ENCODE peak calls at places on chromosomes 7 and 10, in five cellular contexts. I is H1, C is HCT116, T is HepG2, L is K562. Z is an unnamed sample.

GRCh38 chr7:1915326-1915725 is 245.2 kb downstream of the ELFN1 start:
- DNase-seq in I (no peak), C (no peak), T (no peak), L (no peak), Z (no peak)

GRCh38 chr10:8052344-8052969 is 2.0 kb upstream of the GATA3 start:
- DNase-seq in I (no peak), C (no peak), T (no peak), L (no peak), Z (no peak)

GRCh38 chr7:100974021-100974420 is 4.7 kb downstream of the MUC12 start:
- DNase-seq in I (no peak), C (no peak), T (no peak), L (no peak), Z (no peak)

GRCh38 chr10:11011966-11012365 is 5.7 kb upstream of the CELF2 start:
- DNase-seq in I (no peak), C (no peak), T (no peak), L (no peak), Z (no peak)

GRCh38 chr10:128092454-128092853 is 33.8 kb downstream of the MKI67 start:
- DNase-seq in I (no peak), C (no peak), T (no peak), L (no peak), Z (no peak)

GRCh38 chr10:83076443-83076842 is 1062.9 kb upstream of the GHITM start:
- DNase-seq in I (no peak), C (no peak), T (no peak), L (no peak), Z (no peak)

GRCh38 chr10:67127441-67127840 is 201.6 kb downstream of the LRRTM3 start:
- DNase-seq in I (no peak), C (no peak), T (no peak), L (no peak), Z (no peak)

GRCh38 chr7:22633286-22633953 is 93.6 kb upstream of the IL6 start:
- DNase-seq in I (no peak), C (no peak), T (no peak), L (no peak), Z (no peak)

GRCh38 chr7:80330434-80330833 is 181.4 kb downstream of the GNAT3 start:
- DNase-seq in I (no peak), C (no peak), T (no peak), L (no peak), Z (no peak)

GRCh38 chr7:54546986-54547314 is 4.8 kb downstream of the VSTM2A start:
- DNase-seq in I (no peak), C (no peak), T (no peak), L (no peak), Z (no peak)

GRCh38 chr10:68099736-68100135 is 9.6 kb upstream of the MYPN start:
- DNase-seq in I (no peak), C (no peak), T (no peak), L (no peak), Z (no peak)

GRCh38 chr10:73646598-73647041 is 5.3 kb upstream of the MYOZ1 start:
- DNase-seq in I (no peak), C (no peak), T (no peak), L (no peak), Z (no peak)
- H3K9ac ChIP-seq in I (no peak overlapping the region), C (no peak overlapping the region), T (no peak overlapping the region), L (peak overlapping the region; percentile 62), Z (no peak overlapping the region)

DNA sequence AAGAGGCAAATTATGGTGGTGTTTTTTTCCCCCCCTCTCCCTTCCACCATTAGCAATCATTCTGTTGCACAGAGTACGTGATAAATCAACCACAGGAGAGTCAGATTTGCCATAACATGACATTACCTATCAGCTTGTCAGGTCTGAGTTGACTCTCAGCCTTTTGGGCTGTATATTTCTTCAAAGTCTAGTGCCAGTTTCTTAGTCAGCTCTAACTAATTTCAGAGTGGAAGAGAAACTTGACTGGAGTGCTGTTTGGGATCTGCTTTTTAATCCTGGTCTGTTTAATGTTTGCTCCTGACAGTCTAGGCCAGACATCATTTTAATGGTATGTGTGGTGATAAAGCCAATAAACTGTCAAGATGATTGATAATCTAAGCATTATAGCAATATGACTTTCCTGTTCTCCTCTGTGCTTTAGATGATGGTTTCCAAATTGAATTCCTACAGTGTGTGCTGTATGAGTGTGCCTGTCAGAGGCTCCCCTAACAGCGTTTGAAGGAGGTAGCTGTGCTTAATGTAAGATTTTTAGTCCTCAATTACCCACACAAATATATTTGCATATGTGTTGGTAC is 76.9 kb downstream of the LRMDA start:
- DNase-seq in I (no peak), C (no peak), T (no peak), L (no peak), Z (no peak)
- TF ChIP-seq SRF in I (no peak), C (no peak), T (no peak), L (no peak), Z (no peak)

DNA sequence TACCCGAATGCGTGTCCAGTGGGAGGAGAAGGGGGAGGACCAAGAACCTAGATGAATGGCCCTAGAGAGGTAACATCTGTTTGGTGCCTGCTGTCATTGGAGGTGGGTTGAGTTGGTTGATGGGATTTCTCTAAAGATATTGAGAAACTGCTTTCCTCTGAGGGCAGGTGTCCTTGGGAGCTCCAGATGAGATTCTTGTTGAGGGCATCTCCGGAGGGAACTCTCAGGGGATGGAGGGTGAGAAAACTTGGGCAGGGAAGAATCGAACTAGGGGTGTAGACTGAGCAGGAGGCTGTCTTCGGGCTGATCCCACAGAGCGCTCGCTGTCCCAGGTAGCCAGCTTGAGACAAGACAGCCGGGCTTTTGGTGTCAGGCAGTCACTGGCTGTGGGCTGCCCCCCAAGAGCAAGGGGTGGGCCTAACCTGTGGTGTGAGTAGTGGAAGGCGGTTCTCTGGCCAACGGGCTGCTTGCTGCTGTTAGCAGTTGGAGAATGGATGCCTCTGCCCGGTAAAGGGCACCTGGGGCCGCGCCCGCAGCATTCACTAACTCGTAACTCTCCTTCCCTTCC is 3.7 kb downstream of the IRF5 start:
- DNase-seq in I (no peak), C (no peak), T (no peak), L (no peak), Z (no peak)
- H3K9ac ChIP-seq in I (no peak overlapping the region), C (no peak overlapping the region), T (peak overlapping the region; percentile 21), L (no peak overlapping the region), Z (peak overlapping the region; percentile 83)

GRCh38 chr10:120209124-120209523 is 247.9 kb upstream of the PLPP4 start:
- DNase-seq in I (no peak), C (no peak), T (no peak), L (no peak), Z (no peak)

GRCh38 chr10:120208488-120208887 is 248.5 kb upstream of the PLPP4 start:
- DNase-seq in I (no peak), C (no peak), T (no peak), L (no peak), Z (no peak)

GRCh38 chr10:120205368-120206018 is 251.5 kb upstream of the PLPP4 start:
- DNase-seq in I (no peak), C (no peak), T (no peak), L (no peak), Z (no peak)

GRCh38 chr10:120204877-120205276 is 252.2 kb upstream of the PLPP4 start:
- DNase-seq in I (no peak), C (no peak), T (no peak), L (no peak), Z (no peak)
- TF ChIP-seq SRF in I (no peak), C (no peak), T (no peak), L (no peak), Z (no peak)

DNA sequence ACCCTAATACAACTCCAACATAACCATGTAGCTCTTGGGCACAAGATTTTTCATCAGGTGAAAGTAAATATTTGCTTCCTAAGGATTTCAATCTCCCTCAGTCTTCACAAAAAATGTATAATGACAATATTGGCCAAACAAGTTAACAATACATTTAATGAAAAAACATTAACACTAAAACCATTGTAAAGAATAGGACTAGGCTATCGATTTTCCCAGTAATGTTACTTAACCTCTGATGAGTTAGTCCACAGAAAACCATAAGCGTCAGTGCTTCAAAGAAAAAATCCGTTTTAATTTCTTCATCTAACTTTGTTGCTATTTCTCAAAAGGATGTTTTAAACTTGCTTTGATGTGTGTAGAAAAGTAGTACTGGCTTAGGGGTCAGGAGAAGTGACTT is 1.2 kb downstream of the ZNF33B start:
- DNase-seq in I (no peak), C (no peak), T (peak; percentile 30), L (no peak), Z (no peak)
- H3K9ac ChIP-seq in I (no peak overlapping the region), C (peak overlapping the region; percentile 85), T (peak overlapping the region; percentile 87), L (peak overlapping the region; percentile 53), Z (no peak overlapping the region)

DNA sequence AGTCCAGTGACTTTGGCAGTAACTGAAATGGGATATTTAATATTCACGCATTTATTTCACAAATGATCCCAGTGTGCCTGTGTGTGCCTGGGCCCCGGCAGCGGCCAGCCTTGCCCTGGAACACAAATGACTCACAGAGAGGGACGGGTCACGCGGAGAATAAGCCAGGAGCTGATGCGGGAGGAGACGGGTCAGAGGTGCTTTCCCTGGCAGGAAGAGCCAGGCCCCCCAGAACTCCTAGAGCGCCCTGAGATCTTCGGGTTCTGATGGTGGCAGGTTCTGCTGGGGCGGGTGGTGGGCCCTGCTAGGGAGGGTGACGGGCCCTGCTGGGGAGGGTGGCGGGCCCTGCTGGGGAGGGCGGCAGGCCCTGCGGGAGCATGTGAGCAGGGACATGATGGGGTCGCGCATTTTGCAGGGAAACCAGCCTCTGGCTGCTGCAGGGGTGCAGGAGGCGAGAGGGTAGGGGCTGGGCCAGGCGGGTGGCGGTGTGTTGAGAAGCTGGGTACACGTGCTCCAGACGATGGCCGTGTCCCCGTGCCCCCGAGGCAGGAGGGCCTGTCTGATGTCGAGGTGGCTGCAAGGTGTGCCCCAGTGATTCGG is 84.2 kb upstream of the DIP2C start:
- DNase-seq in I (no peak), C (no peak), T (no peak), L (no peak), Z (no peak)
- TF ChIP-seq SRF in I (no peak), C (no peak), T (no peak), L (no peak), Z (no peak)

GRCh38 chr7:27172823-27173411 is 1.2 kb downstream of the HOXA10 start:
- DNase-seq in I (no peak), C (no peak), T (no peak), L (no peak), Z (no peak)
- H3K9ac ChIP-seq in I (no peak overlapping the region), C (peak overlapping the region; percentile 89), T (no peak overlapping the region), L (no peak overlapping the region), Z (no peak overlapping the region)